ENCODE peak calls at places on chromosome 5, in five cellular contexts. H, K, T, J and N are unnamed samples.

GRCh38 chr5:177473461-177473991 is at the start of gene DBN1:
- DNase-seq in H (no peak), K (peak), T (no peak), J (peak), N (no peak)

GRCh38 chr5:57608542-57608941 is 125.9 kb upstream of the ACTBL2 start:
- DNase-seq in H (no peak), K (no peak), T (no peak), J (no peak), N (no peak)

GRCh38 chr5:173020643-173021042 is 35.5 kb upstream of the CREBRF start:
- DNase-seq in H (no peak), K (no peak), T (no peak), J (no peak), N (no peak)

GRCh38 chr5:140633081-140633471 is at the start of gene CD14:
- DNase-seq in H (no peak), K (peak), T (no peak), J (no peak), N (no peak)

GRCh38 chr5:107425541-107426031 is 245.2 kb downstream of the EFNA5 start:
- DNase-seq in H (peak), K (no peak), T (peak), J (no peak), N (peak)

GRCh38 chr5:179239256-179240135 is 105.8 kb downstream of the ADAMTS2 start:
- DNase-seq in H (no peak), K (no peak), T (no peak), J (no peak), N (no peak)

GRCh38 chr5:91079037-91079436 is 304.1 kb downstream of the ARRDC3 start:
- DNase-seq in H (no peak), K (no peak), T (peak), J (no peak), N (no peak)

GRCh38 chr5:39370555-39371366 is 6.5 kb upstream of the C9 start:
- DNase-seq in H (no peak), K (no peak), T (peak), J (no peak), N (no peak)

GRCh38 chr5:157266286-157267007 is 524 bp downstream of the CYFIP2 start:
- DNase-seq in H (no peak), K (peak), T (no peak), J (peak), N (no peak)

GRCh38 chr5:36389245-36389644 is 87.5 kb upstream of the RANBP3L start:
- DNase-seq in H (no peak), K (no peak), T (no peak), J (no peak), N (no peak)

GRCh38 chr5:178502401-178503100 is 87.6 kb downstream of the COL23A1 start:
- DNase-seq in H (no peak), K (no peak), T (no peak), J (no peak), N (no peak)

GRCh38 chr5:169906745-169907649 is 73.3 kb downstream of the INSYN2B start:
- DNase-seq in H (no peak), K (no peak), T (no peak), J (no peak), N (no peak)

DNA sequence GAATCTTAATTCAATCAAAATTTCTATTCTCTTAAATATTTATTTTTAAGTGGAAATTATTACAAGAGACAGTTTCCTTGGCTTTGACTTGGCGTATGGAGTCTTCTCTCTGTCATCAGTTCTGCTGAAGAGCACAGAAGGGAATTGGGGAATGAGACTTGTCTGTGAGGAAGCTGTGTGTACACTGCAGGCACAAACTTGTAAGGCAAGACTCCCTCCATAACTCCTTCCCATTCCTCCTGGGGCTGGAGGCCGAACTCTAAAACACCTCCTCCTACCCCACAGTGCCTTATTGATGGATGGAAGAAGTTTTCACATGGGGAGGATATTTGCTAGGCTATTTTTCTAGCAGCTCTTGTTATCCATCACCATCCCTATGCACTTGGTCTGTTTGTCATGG is 187.4 kb upstream of the ELL2 start:
- DNase-seq in H (no peak), K (no peak), T (no peak), J (no peak), N (no peak)
- H3K4me3 ChIP-seq in H (no peak), K (no peak), T (no peak), J (no peak), N (no peak)

GRCh38 chr5:88872971-88873370 is 10.0 kb downstream of the MEF2C start:
- DNase-seq in H (no peak), K (no peak), T (no peak), J (no peak), N (no peak)
- H3K4me3 ChIP-seq in H (no peak), K (peak), T (no peak), J (peak), N (no peak)

GRCh38 chr5:154479160-154479943 is 1.3 kb upstream of the HAND1 start:
- DNase-seq in H (no peak), K (no peak), T (no peak), J (no peak), N (no peak)

GRCh38 chr5:154479944-154480750 is 2.1 kb upstream of the HAND1 start:
- DNase-seq in H (no peak), K (no peak), T (no peak), J (no peak), N (no peak)

GRCh38 chr5:154482528-154483449 is 4.8 kb upstream of the HAND1 start:
- DNase-seq in H (no peak), K (no peak), T (no peak), J (no peak), N (no peak)

GRCh38 chr5:154481584-154482381 is 3.8 kb upstream of the HAND1 start:
- DNase-seq in H (no peak), K (no peak), T (no peak), J (no peak), N (no peak)

DNA sequence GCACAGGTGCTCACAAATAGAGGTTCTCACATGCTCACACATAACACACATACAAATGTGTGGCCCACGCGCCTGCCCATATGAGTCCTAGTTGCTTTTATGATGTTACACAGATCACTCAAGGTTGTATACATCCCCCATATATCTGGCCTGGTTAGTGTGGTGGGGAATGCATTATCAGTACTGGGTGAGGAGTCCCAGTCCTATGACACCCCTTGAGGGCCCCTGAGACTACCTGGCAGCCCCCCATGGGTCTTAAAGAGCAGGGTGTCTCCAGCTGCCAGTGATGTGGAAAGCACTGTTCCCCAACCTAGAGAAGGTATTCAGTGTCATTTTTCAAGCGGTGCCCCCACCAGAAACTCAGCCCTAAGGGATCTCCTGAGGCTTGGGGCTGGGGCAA is 2.8 kb upstream of the HAND1 start:
- DNase-seq in H (no peak), K (no peak), T (no peak), J (no peak), N (no peak)
- H3K4me3 ChIP-seq in H (no peak), K (no peak), T (no peak), J (no peak), N (no peak)

GRCh38 chr5:168266016-168266415 is 25.4 kb upstream of the WWC1 start:
- DNase-seq in H (no peak), K (no peak), T (no peak), J (no peak), N (no peak)

GRCh38 chr5:168269950-168270349 is 21.5 kb upstream of the WWC1 start:
- DNase-seq in H (no peak), K (no peak), T (no peak), J (no peak), N (no peak)

GRCh38 chr5:168273056-168273980 is 18.1 kb upstream of the WWC1 start:
- DNase-seq in H (no peak), K (no peak), T (no peak), J (no peak), N (no peak)

GRCh38 chr5:168270446-168270845 is 21.0 kb upstream of the WWC1 start:
- DNase-seq in H (no peak), K (no peak), T (no peak), J (no peak), N (no peak)

DNA sequence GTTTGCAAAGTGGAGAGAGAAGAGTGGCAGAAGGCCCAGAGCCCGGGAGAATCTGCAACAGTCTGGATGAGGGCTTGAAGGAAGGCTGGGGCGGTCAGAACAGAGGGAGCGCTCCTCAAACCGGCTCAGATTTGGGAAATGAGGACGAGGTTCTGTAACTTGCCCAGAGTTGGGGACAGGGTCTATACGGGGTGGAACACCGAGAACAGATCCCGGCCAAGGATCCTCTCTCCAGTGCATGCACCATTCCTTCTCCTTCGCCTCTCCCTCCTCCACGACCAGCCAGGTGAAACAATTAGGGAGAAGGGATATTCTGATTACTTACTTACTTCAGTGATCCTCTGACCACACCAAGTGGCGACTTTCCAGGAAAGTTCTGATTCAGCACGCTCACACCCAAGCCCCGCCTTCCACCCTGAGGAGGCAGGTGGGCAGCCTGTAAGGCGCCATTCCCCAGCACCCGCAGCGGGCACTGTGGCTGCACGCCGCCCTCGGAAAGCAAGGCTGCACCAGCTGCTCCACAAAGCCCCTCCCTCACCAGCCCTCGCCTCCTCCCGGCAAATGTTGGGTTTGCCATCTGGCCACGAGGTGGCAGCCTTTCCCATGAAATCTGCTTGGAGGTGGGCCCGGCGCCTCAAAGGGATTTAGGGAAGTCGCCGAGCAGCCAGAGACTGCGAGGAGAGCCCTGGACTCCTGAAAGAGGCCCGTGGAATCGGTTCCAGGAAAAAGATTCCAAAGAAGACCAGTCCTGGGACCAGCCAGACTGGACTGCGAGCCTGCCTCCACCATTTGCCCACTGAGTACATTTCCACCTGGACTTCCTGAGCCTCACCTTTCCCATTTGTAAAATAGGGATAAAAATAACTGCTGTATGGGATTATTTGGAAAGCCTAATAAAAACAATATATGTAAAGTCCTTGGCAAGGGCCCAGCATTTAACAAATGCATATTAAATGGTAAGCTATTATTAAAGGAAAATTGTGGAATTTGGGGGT is 22.2 kb upstream of the WWC1 start:
- DNase-seq in H (peak), K (peak), T (peak), J (peak), N (no peak)
- H3K4me3 ChIP-seq in H (peak), K (peak), T (peak), J (peak), N (peak)

GRCh38 chr5:59054963-59055528 is 472.2 kb downstream of the RAB3C start:
- DNase-seq in H (no peak), K (no peak), T (no peak), J (no peak), N (no peak)

GRCh38 chr5:59061377-59061776 is 478.5 kb downstream of the RAB3C start:
- DNase-seq in H (no peak), K (no peak), T (no peak), J (no peak), N (no peak)

GRCh38 chr5:59058977-59059687 is 476.3 kb downstream of the RAB3C start:
- DNase-seq in H (no peak), K (no peak), T (no peak), J (no peak), N (no peak)

GRCh38 chr5:59055745-59056448 is 473.0 kb downstream of the RAB3C start:
- DNase-seq in H (no peak), K (no peak), T (no peak), J (no peak), N (no peak)

GRCh38 chr5:59058237-59058636 is 475.4 kb downstream of the RAB3C start:
- DNase-seq in H (no peak), K (no peak), T (no peak), J (no peak), N (no peak)
- H3K4me3 ChIP-seq in H (no peak), K (no peak), T (no peak), J (no peak), N (no peak)

GRCh38 chr5:115258001-115258400 is 4.7 kb downstream of the PGGT1B start:
- DNase-seq in H (no peak), K (no peak), T (no peak), J (no peak), N (peak)

GRCh38 chr5:115262066-115262404 is 642 bp downstream of the PGGT1B start:
- DNase-seq in H (no peak), K (no peak), T (no peak), J (no peak), N (no peak)

GRCh38 chr5:115262405-115263247 is at the start of gene PGGT1B:
- DNase-seq in H (peak), K (peak), T (peak), J (peak), N (no peak)

GRCh38 chr5:115264786-115265185 is 2.1 kb upstream of the PGGT1B start:
- DNase-seq in H (no peak), K (no peak), T (no peak), J (no peak), N (no peak)

GRCh38 chr5:115260248-115260647 is 2.4 kb downstream of the PGGT1B start:
- DNase-seq in H (no peak), K (no peak), T (no peak), J (no peak), N (no peak)
- H3K4me3 ChIP-seq in H (no peak), K (no peak), T (no peak), J (no peak), N (no peak)